ENCODE peak calls at places on chromosome 4, in six cellular contexts. R, B, I, Q, A and Z are unnamed samples.

GRCh38 chr4:68950033-68950432 is 1.6 kb downstream of the UGT2A3 start:
- DNase-seq in Q (no peak), B (no peak), R (no peak), I (no peak), A (no peak), Z (no peak)

GRCh38 chr4:69713593-69713992 is 46.8 kb downstream of the SULT1B1 start:
- DNase-seq in R (no peak), B (no peak), A (peak), I (no peak), Q (no peak), Z (no peak)

GRCh38 chr4:44145868-44146267 is 302.7 kb downstream of the KCTD8 start:
- DNase-seq in Q (no peak), A (no peak), B (no peak), I (no peak), R (no peak), Z (no peak)

GRCh38 chr4:47915378-47915777 is 995 bp upstream of the NFXL1 start:
- DNase-seq in A (no peak), R (no peak), I (no peak), B (no peak), Q (no peak), Z (no peak)

GRCh38 chr4:167622481-167623240 is 388.4 kb upstream of the SPOCK3 start:
- DNase-seq in I (peak), R (peak), A (peak), Q (no peak), B (peak), Z (peak)

GRCh38 chr4:188714488-188714887 is 575.2 kb downstream of the TRIML1 start:
- DNase-seq in A (no peak), B (no peak), I (no peak), R (no peak), Q (no peak), Z (no peak)

GRCh38 chr4:124640037-124640730 is 72.3 kb downstream of the ANKRD50 start:
- DNase-seq in A (no peak), R (no peak), B (peak), Q (no peak), I (no peak), Z (no peak)

GRCh38 chr4:151204925-151205524 is 71.9 kb upstream of the PRSS48 start:
- DNase-seq in I (no peak), A (peak), B (no peak), R (no peak), Q (no peak), Z (no peak)

GRCh38 chr4:793941-794621 is 31.8 kb downstream of the CPLX1 start:
- DNase-seq in I (no peak), R (no peak), Q (no peak), B (no peak), A (no peak), Z (no peak)

GRCh38 chr4:133921280-133922195 is 280.1 kb downstream of the PABPC4L start:
- DNase-seq in B (no peak), I (no peak), Q (no peak), A (no peak), R (no peak), Z (no peak)

GRCh38 chr4:152486414-152487389 is 49.2 kb downstream of the FBXW7 start:
- DNase-seq in I (no peak), Q (no peak), R (no peak), B (no peak), A (peak), Z (no peak)

GRCh38 chr4:25756503-25756902 is 100.9 kb downstream of the SLC34A2 start:
- DNase-seq in Q (no peak), B (no peak), R (no peak), A (peak), I (no peak), Z (no peak)

GRCh38 chr4:17580969-17581368 is 4.0 kb downstream of the LAP3 start:
- DNase-seq in R (no peak), B (no peak), A (no peak), Q (no peak), I (no peak), Z (no peak)
- TF ChIP-seq YY1 in R (no peak), B (no peak), A (no peak), Q (no peak), I (no peak), Z (no peak)

GRCh38 chr4:52105276-52105675 is 54.2 kb downstream of the SPATA18 start:
- DNase-seq in R (no peak), I (no peak), Q (no peak), A (no peak), B (no peak), Z (no peak)

GRCh38 chr4:52106142-52106541 is 55.0 kb downstream of the SPATA18 start:
- DNase-seq in Q (no peak), A (no peak), R (no peak), B (no peak), I (no peak), Z (no peak)

GRCh38 chr4:52106701-52107100 is 55.6 kb downstream of the SPATA18 start:
- DNase-seq in A (no peak), I (no peak), Q (no peak), R (no peak), B (no peak), Z (no peak)

GRCh38 chr4:52107745-52108144 is 56.6 kb downstream of the SPATA18 start:
- DNase-seq in Q (no peak), A (no peak), R (no peak), B (no peak), I (no peak), Z (no peak)

DNA sequence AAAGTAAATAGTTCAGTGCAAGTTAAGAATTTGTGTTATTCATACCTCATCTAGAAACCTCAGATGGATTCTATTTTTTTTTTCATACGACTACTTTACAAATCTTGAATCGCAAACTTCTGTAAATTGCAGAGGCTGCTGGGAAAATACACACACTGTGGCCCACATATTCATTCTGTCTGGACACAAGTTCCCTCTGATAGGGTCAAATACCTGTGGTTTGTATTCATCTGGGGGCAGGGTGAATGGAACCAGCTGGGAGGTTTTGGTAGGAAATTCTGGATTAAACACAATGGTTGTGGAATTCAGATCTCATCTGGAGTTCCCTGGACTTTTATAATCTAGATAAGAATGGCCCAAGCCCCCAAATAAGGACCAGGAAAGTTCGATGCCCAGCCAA is 56.2 kb downstream of the SPATA18 start:
- DNase-seq in B (no peak), A (no peak), R (no peak), Q (no peak), I (no peak), Z (no peak)
- TF ChIP-seq MAX in B (no peak), A (no peak), R (no peak), Q (no peak), I (no peak), Z (no peak)

GRCh38 chr4:55827582-55827981 is 8.0 kb downstream of the EXOC1L start:
- DNase-seq in Q (no peak), R (no peak), A (no peak), I (no peak), B (no peak), Z (no peak)
- H2AFZ ChIP-seq in Q (no peak), R (no peak), A (no peak), I (no peak), B (no peak), Z (no peak)

DNA sequence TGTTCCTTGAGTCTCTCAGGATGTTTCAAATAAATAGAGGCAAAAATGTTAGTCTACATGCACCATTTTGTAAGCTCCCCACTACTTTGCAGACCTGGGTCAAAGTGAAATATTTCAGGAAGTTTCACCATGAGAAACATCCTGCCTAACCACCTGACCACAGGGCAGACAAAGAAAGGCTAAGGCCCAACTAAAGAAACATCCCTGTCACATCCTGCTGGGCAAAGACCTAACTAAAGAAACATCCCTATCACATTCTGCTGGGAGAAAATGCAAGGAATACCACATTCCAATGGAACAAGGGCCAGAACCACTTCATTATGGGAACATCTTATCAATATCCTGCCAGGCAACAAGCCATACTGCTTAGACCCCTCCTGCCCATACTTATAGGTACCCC is 1303.4 kb downstream of the TECRL start:
- DNase-seq in Q (no peak), R (no peak), A (no peak), B (no peak), I (no peak), Z (no peak)
- TF ChIP-seq YY1 in Q (no peak), R (no peak), A (no peak), B (no peak), I (no peak), Z (no peak)

GRCh38 chr4:23945521-23946017 is 55.7 kb upstream of the PPARGC1A start:
- DNase-seq in I (no peak), B (no peak), A (peak), R (no peak), Q (no peak), Z (no peak)
- TF ChIP-seq MAX in I (peak), B (no peak), A (no peak), R (no peak), Q (no peak), Z (no peak)

GRCh38 chr4:33737721-33738120 is 2506.6 kb downstream of the ARAP2 start:
- DNase-seq in B (no peak), I (no peak), Q (no peak), R (no peak), A (no peak), Z (no peak)

DNA sequence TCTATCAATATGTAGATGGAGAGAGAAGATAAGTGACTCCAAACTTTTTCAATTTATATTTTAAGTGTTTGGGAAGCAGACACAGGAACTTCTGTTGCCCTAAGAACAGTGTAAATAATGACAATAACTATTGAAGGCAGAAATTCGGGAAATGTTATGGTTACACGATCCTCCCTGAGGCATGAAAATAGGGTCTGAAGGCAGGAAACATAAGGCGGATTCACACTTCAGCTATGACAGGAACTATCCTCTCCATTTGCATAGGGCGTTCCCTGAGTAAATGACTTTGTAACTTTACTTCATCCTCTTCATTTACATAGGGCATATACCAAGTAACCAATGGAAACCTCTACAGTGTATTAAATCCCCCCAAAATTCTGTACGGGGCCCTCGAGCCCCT is 2504.4 kb downstream of the ARAP2 start:
- DNase-seq in A (no peak), R (no peak), Q (no peak), B (no peak), I (no peak), Z (no peak)
- H2AFZ ChIP-seq in A (no peak), R (peak), Q (no peak), B (no peak), I (no peak), Z (peak)